ENCODE peak calls at places on chromosomes 13 and 19, in four cellular contexts. X is stimulated activated effector memory CD8-positive, alpha-beta T cell treated with anti-CD3 and anti-CD28 coated beads, Interleukin-12 subunit alpha, Interleukin-12 subunit beta, amount 100 ng/mL, for 72 hours; W is stimulated activated naive CD4-positive, alpha-beta T cell; S is RPMI7951. V is an unnamed sample.

GRCh38 chr19:57351867-57352266 is 796 bp downstream of the ZNF304 start:
- DNase-seq in X (no peak), W (no peak), S (peak; percentile 16), V (no peak)

GRCh38 chr19:16384688-16385087 is 60.1 kb downstream of the KLF2 start:
- DNase-seq in X (no peak), W (no peak), S (no peak), V (peak; percentile 28)

GRCh38 chr19:41563847-41564514 is 12.0 kb upstream of the CEACAM21 start:
- DNase-seq in X (no peak), W (peak; percentile 49), S (no peak), V (no peak)

GRCh38 chr13:73063166-73063565 is 4.4 kb downstream of the KLF5 start:
- DNase-seq in X (no peak), W (no peak), S (no peak), V (no peak)

GRCh38 chr13:110936519-110936918 is 21.6 kb upstream of the ANKRD10 start:
- DNase-seq in X (no peak), W (no peak), S (no peak), V (no peak)

GRCh38 chr13:32025730-32026129 is 5.8 kb upstream of the FRY start:
- DNase-seq in X (no peak), W (no peak), S (no peak), V (no peak)

GRCh38 chr13:113889467-113889866 is 25.6 kb upstream of the GAS6 start:
- DNase-seq in X (peak; percentile 38), W (no peak), S (no peak), V (no peak)

GRCh38 chr13:89514534-89515312 is 1832.8 kb upstream of the MIR17HG start:
- DNase-seq in X (no peak), W (no peak), S (peak; percentile 5), V (no peak)

GRCh38 chr19:460877-461609 is at the start of gene SHC2:
- DNase-seq in X (no peak), W (no peak), S (no peak), V (no peak)

GRCh38 chr19:39038098-39038497 is 5.7 kb upstream of the FBXO27 start:
- DNase-seq in X (no peak), W (no peak), S (peak; percentile 69), V (peak; percentile 54)

GRCh38 chr19:14443632-14444216 is 10.6 kb downstream of the PKN1 start:
- DNase-seq in X (no peak), W (no peak), S (no peak), V (no peak)

GRCh38 chr13:76329004-76329403 is 557.2 kb downstream of the KCTD12 start:
- DNase-seq in X (no peak), W (no peak), S (no peak), V (no peak)

GRCh38 chr19:45171211-45171623 is 6.8 kb downstream of the TRAPPC6A start:
- DNase-seq in X (no peak), W (peak; percentile 50), S (no peak), V (peak; percentile 82)

GRCh38 chr19:1001538-1002166 is 1.4 kb downstream of the GRIN3B start:
- DNase-seq in X (peak; percentile 91), W (peak; percentile 75), S (no peak), V (no peak)

GRCh38 chr13:113653264-113654174 is 4.5 kb downstream of the ATP4B start:
- DNase-seq in X (no peak), W (no peak), S (no peak), V (no peak)

GRCh38 chr19:6530385-6531162 is at the start of gene TNFSF9:
- DNase-seq in X (peak; percentile 94), W (peak; percentile 72), S (peak; percentile 86), V (peak; percentile 85)

GRCh38 chr19:30391554-30392551 is 19.7 kb downstream of the ZNF536 start:
- DNase-seq in X (no peak), W (no peak), S (peak; percentile 99), V (no peak)

GRCh38 chr19:17229890-17230289 is 3.9 kb downstream of the OCEL1 start:
- DNase-seq in X (no peak), W (no peak), S (no peak), V (no peak)

GRCh38 chr19:33558846-33559245 is 37.3 kb upstream of the PEPD start:
- DNase-seq in X (no peak), W (no peak), S (peak; percentile 45), V (no peak)

GRCh38 chr19:12833747-12834417 is 497 bp downstream of the RTBDN start:
- DNase-seq in X (peak; percentile 52), W (no peak), S (no peak), V (no peak)